ENCODE peak calls at places on chromosomes 5 and 9, in six cellular contexts. J is mammary epithelial cell, D is choroid plexus epithelial cell, Z is body of pancreas, Q is lung, K is heart right ventricle. A is an unnamed sample.

GRCh38 chr9:16442622-16443021 is 427.8 kb downstream of the BNC2 start:
- DNase-seq in J (peak), D (peak), Z (no peak), Q (no peak), K (no peak), A (no peak)

GRCh38 chr9:134735441-134736175 is 94.0 kb downstream of the COL5A1 start:
- DNase-seq in J (no peak), D (no peak), Z (peak), Q (no peak), K (peak), A (no peak)

GRCh38 chr9:6229604-6230003 is 14.0 kb downstream of the IL33 start:
- DNase-seq in J (no peak), D (peak), Z (no peak), Q (no peak), K (no peak), A (no peak)

GRCh38 chr9:121648799-121649198 is 2.6 kb upstream of the DAB2IP start:
- DNase-seq in J (no peak), D (no peak), Z (no peak), Q (no peak), K (no peak), A (no peak)

GRCh38 chr5:43298459-43298858 is 14.8 kb downstream of the HMGCS1 start:
- DNase-seq in J (no peak), D (no peak), Z (no peak), Q (no peak), K (no peak), A (no peak)

GRCh38 chr9:76667521-76667957 is 96.7 kb upstream of the PCA3 start:
- DNase-seq in J (peak), D (peak), Z (no peak), Q (no peak), K (no peak), A (no peak)

GRCh38 chr5:119275146-119275872 is 80.5 kb upstream of the TNFAIP8 start:
- DNase-seq in J (peak), D (no peak), Z (no peak), Q (no peak), K (no peak), A (no peak)

GRCh38 chr9:126545116-126545515 is 68.6 kb upstream of the LMX1B start:
- DNase-seq in J (no peak), D (no peak), Z (no peak), Q (no peak), K (no peak), A (no peak)

GRCh38 chr9:35680331-35681105 is 6.8 kb downstream of the CA9 start:
- DNase-seq in J (no peak), D (peak), Z (no peak), Q (no peak), K (no peak), A (no peak)

GRCh38 chr5:121870489-121870888 is 18.8 kb downstream of the FTMT start:
- DNase-seq in J (no peak), D (peak), Z (no peak), Q (no peak), K (no peak), A (no peak)

GRCh38 chr5:145776886-145777285 is 58.3 kb downstream of the PRELID2 start:
- DNase-seq in J (peak), D (peak), Z (no peak), Q (no peak), K (no peak), A (no peak)

GRCh38 chr5:36944607-36945225 is 68.1 kb downstream of the NIPBL start:
- DNase-seq in J (peak), D (peak), Z (no peak), Q (no peak), K (no peak), A (no peak)

DNA sequence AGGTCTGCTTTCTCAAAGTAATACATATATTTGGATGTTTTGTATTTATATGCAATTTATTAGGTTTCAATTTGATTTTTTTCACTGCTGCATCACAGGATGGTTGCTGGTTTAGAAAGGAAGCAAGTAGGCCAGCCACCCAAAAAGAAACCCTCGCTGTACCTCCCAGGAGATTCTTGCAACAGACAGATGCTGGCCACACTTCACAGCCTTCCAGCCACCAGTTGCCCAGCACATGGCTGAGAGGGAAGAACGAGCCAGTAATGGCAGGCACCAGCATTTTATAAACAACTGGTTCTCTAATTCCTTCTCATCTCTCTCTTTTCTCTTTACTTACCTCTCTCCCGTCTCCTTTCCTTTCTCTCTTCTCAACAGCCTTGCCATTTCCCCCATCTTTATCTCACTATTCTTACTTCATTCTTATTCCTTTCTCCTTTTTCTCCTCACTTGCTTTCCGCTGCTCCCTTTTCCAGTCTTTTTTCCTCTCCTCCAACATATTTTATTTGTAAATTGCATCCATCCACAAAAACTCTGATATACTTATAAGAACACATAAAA is 38.9 kb downstream of the EFNA5 start:
- DNase-seq in J (no peak), D (no peak), Z (no peak), Q (no peak), K (no peak), A (no peak)
- TF ChIP-seq CTCF in J (no peak), D (no peak), Z (no peak), Q (no peak), K (no peak), A (no peak)

GRCh38 chr9:129714393-129715051 is 38.3 kb downstream of the PTGES start:
- DNase-seq in J (no peak), D (no peak), Z (no peak), Q (no peak), K (no peak), A (no peak)

GRCh38 chr9:129709471-129710460 is 43.1 kb downstream of the PTGES start:
- DNase-seq in J (no peak), D (no peak), Z (no peak), Q (no peak), K (no peak), A (no peak)

GRCh38 chr9:129708799-129709198 is 43.4 kb downstream of the PRRX2 start:
- DNase-seq in J (no peak), D (no peak), Z (no peak), Q (no peak), K (no peak), A (no peak)

GRCh38 chr9:129716091-129716490 is 36.8 kb downstream of the PTGES start:
- DNase-seq in J (no peak), D (peak), Z (no peak), Q (no peak), K (peak), A (no peak)

GRCh38 chr9:129712595-129713524 is 40.0 kb downstream of the PTGES start:
- DNase-seq in J (no peak), D (peak), Z (no peak), Q (no peak), K (no peak), A (no peak)
- TF ChIP-seq CTCF in J (no peak), D (no peak), Z (no peak), Q (no peak), K (no peak), A (no peak)

DNA sequence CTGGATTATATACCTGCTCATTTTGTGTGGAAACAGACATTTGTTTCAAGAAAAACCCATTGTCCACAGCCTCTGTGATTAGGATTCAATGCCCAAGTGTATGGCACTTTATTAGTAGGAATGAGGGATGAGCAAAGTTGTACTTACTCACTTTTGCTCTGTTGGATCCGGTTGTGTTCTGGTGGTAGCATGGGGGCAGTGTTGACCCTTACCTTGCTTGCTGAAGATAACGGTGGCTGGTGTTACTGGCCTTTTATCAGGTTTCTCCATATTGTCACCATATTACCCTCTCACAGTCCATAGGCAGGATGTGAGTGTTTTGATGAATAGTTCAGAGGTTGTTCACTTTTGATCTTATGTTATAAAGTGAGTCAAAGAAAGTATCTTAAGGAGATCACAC is 42.7 kb upstream of the NUDT12 start:
- DNase-seq in J (no peak), D (no peak), Z (no peak), Q (no peak), K (no peak), A (no peak)
- TF ChIP-seq CTCF in J (no peak), D (no peak), Z (no peak), Q (no peak), K (no peak), A (no peak)

GRCh38 chr5:55037816-55038379 is 13.8 kb downstream of the GZMK start:
- DNase-seq in J (no peak), D (no peak), Z (no peak), Q (no peak), K (no peak), A (no peak)
- TF ChIP-seq CTCF in J (no peak), D (no peak), Z (no peak), Q (no peak), K (no peak), A (no peak)

GRCh38 chr5:180618830-180619562 is 27.7 kb upstream of the SCGB3A1 start:
- DNase-seq in J (peak), D (peak), Z (peak), Q (no peak), K (no peak), A (peak)
- TF ChIP-seq CTCF in J (no peak), D (peak), Z (peak), Q (peak), K (peak), A (no peak)

DNA sequence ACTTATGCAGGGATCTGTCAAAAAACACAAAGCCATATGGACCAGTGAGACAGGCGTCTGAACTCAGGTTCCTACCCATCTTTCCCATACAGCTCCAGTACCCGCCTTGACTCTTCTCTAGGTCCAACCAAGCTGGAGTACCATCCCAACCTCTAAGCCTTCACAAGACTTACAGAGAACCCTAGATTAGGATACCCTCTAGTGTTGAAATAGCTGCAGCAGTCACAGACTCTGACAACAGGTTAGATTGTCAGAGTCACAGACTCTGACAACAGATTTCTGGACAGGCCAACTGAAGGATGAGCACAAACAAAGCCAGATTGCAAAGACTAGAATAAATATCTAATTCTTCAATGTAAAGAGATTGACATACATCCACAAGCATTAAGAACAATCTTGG is 266.1 kb downstream of the GRIA1 start:
- DNase-seq in J (peak), D (peak), Z (no peak), Q (no peak), K (no peak), A (no peak)
- TF ChIP-seq CTCF in J (peak), D (peak), Z (no peak), Q (no peak), K (peak), A (no peak)

A was measured in CD8-positive, alpha-beta T cell.